ENCODE peak calls at places on chromosome 3, in eight cellular contexts. One of them, this sample, is unnamed.

GRCh38 chr3:155007729-155008128 is 72.4 kb upstream of the MME start:
- DNase-seq in esophagus squamous epithelium: no peak
- DNase-seq in tibial nerve: no peak
- DNase-seq in H54: no peak
- DNase-seq in A549: no peak
- DNase-seq in breast epithelium: no peak
- DNase-seq in IMR-90: no peak
- DNase-seq in lower leg skin: no peak
- DNase-seq in this sample: no peak

GRCh38 chr3:72275296-72275820 is 490.4 kb upstream of the PROK2 start:
- DNase-seq in tibial nerve: no peak
- DNase-seq in A549: no peak
- DNase-seq in esophagus squamous epithelium: no peak
- DNase-seq in lower leg skin: no peak
- DNase-seq in IMR-90: no peak
- DNase-seq in breast epithelium: no peak
- DNase-seq in H54: no peak
- DNase-seq in this sample: no peak

GRCh38 chr3:30864836-30865235 is 29.6 kb downstream of the GADL1 start:
- DNase-seq in breast epithelium: no peak
- DNase-seq in H54: no peak
- DNase-seq in A549: no peak
- DNase-seq in IMR-90: no peak
- DNase-seq in esophagus squamous epithelium: no peak
- DNase-seq in tibial nerve: no peak
- DNase-seq in lower leg skin: no peak
- DNase-seq in this sample: no peak

GRCh38 chr3:181757694-181758306 is 46.1 kb downstream of the SOX2 start:
- DNase-seq in lower leg skin: no peak
- DNase-seq in H54: no peak
- DNase-seq in A549: no peak
- DNase-seq in breast epithelium: no peak
- DNase-seq in esophagus squamous epithelium: no peak
- DNase-seq in IMR-90: no peak
- DNase-seq in tibial nerve: no peak
- DNase-seq in this sample: no peak

GRCh38 chr3:196127308-196128040 is 45.6 kb upstream of the TFRC start:
- DNase-seq in A549: no peak
- DNase-seq in lower leg skin: no peak
- DNase-seq in IMR-90: no peak
- DNase-seq in esophagus squamous epithelium: no peak
- DNase-seq in breast epithelium: no peak
- DNase-seq in H54: no peak
- DNase-seq in tibial nerve: no peak
- DNase-seq in this sample: no peak

GRCh38 chr3:119624002-119624401 is 26.3 kb downstream of the PLA1A start:
- DNase-seq in breast epithelium: no peak
- DNase-seq in tibial nerve: no peak
- DNase-seq in A549: no peak
- DNase-seq in lower leg skin: no peak
- DNase-seq in H54: no peak
- DNase-seq in IMR-90: no peak
- DNase-seq in esophagus squamous epithelium: no peak
- DNase-seq in this sample: no peak

GRCh38 chr3:117958027-117958426 is 1076.6 kb downstream of the IGSF11 start:
- DNase-seq in lower leg skin: no peak
- DNase-seq in A549: no peak
- DNase-seq in tibial nerve: no peak
- DNase-seq in breast epithelium: no peak
- DNase-seq in esophagus squamous epithelium: no peak
- DNase-seq in IMR-90: no peak
- DNase-seq in H54: no peak
- DNase-seq in this sample: no peak

GRCh38 chr3:105844713-105845112 is 24.1 kb downstream of the CBLB start:
- DNase-seq in IMR-90: no peak
- DNase-seq in lower leg skin: no peak
- DNase-seq in A549: no peak
- DNase-seq in H54: no peak
- DNase-seq in breast epithelium: no peak
- DNase-seq in tibial nerve: no peak
- DNase-seq in esophagus squamous epithelium: no peak
- DNase-seq in this sample: no peak

GRCh38 chr3:141370065-141370533 is 1.8 kb downstream of the ZBTB38 start:
- DNase-seq in A549: peak; percentile 69
- DNase-seq in tibial nerve: no peak
- DNase-seq in esophagus squamous epithelium: peak; percentile 9
- DNase-seq in H54: no peak
- DNase-seq in lower leg skin: peak; percentile 56
- DNase-seq in breast epithelium: no peak
- DNase-seq in IMR-90: peak; percentile 90
- DNase-seq in this sample: peak; percentile 42

GRCh38 chr3:134067311-134068161 is 37.8 kb upstream of the SLCO2A1 start:
- DNase-seq in A549: no peak
- DNase-seq in H54: no peak
- DNase-seq in breast epithelium: no peak
- DNase-seq in esophagus squamous epithelium: no peak
- DNase-seq in tibial nerve: no peak
- DNase-seq in lower leg skin: no peak
- DNase-seq in IMR-90: no peak
- DNase-seq in this sample: no peak

GRCh38 chr3:145951431-145951830 is 209.6 kb downstream of the PLOD2 start:
- DNase-seq in esophagus squamous epithelium: no peak
- DNase-seq in breast epithelium: no peak
- DNase-seq in A549: no peak
- DNase-seq in tibial nerve: no peak
- DNase-seq in H54: no peak
- DNase-seq in lower leg skin: no peak
- DNase-seq in IMR-90: no peak
- DNase-seq in this sample: no peak

GRCh38 chr3:127206611-127207516 is 13.9 kb downstream of the PRR23E start:
- DNase-seq in esophagus squamous epithelium: no peak
- DNase-seq in IMR-90: no peak
- DNase-seq in breast epithelium: no peak
- DNase-seq in lower leg skin: no peak
- DNase-seq in H54: no peak
- DNase-seq in tibial nerve: no peak
- DNase-seq in A549: no peak
- DNase-seq in this sample: no peak

GRCh38 chr3:111884411-111885018 is 25.4 kb downstream of the PHLDB2 start:
- DNase-seq in IMR-90: no peak
- DNase-seq in esophagus squamous epithelium: no peak
- DNase-seq in H54: no peak
- DNase-seq in breast epithelium: no peak
- DNase-seq in tibial nerve: no peak
- DNase-seq in A549: no peak
- DNase-seq in lower leg skin: no peak
- DNase-seq in this sample: no peak

GRCh38 chr3:195030791-195031321 is 240.1 kb downstream of the XXYLT1 start:
- DNase-seq in A549: peak; percentile 14
- DNase-seq in IMR-90: peak; percentile 28
- DNase-seq in breast epithelium: no peak
- DNase-seq in H54: peak; percentile 97
- DNase-seq in lower leg skin: no peak
- DNase-seq in esophagus squamous epithelium: no peak
- DNase-seq in tibial nerve: no peak
- DNase-seq in this sample: no peak

GRCh38 chr3:23663661-23664186 is 142.0 kb upstream of the UBE2E1 start:
- DNase-seq in breast epithelium: no peak
- DNase-seq in IMR-90: no peak
- DNase-seq in tibial nerve: no peak
- DNase-seq in H54: no peak
- DNase-seq in lower leg skin: no peak
- DNase-seq in esophagus squamous epithelium: no peak
- DNase-seq in A549: no peak
- DNase-seq in this sample: no peak

DNA sequence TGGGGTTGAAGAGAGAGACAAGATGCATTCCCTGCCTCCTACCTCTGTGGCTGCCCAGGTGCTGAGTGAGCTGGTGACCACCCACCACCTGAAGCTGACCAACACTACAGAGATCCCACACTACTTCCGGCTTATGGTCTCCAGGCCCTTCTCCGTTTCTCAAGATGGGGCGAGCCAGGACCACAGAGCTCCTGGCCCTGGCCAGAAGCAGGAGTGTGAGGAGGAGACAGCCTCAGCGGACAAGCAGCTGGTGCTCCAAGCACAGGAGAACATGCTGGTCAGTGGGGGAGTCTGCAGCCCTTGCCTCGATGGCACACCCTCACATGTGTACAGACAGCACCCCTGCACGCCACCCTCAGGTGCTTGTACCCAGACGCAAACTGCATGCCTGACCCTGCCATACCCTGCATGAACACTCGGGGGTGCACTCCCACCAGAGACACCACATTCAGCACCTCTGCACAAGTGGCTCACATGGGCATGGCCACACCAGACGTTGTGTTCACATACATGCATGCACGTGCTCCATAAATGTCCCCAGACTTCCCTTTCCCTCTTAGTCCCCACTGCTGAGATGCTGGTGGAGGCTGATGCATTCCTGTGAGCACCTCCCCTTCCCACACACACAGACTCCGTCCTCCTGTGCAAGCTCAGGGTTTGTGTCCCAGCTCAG is 19.0 kb downstream of the ACAA1 start:
- DNase-seq in tibial nerve: peak; percentile 46
- DNase-seq in lower leg skin: peak; percentile 58
- DNase-seq in breast epithelium: peak; percentile 72
- DNase-seq in esophagus squamous epithelium: peak; percentile 7
- DNase-seq in A549: peak; percentile 59
- DNase-seq in IMR-90: peak; percentile 55
- DNase-seq in H54: peak; percentile 53
- DNase-seq in this sample: peak; percentile 82
- TF ChIP-seq POLR2A in tibial nerve: no peak
- TF ChIP-seq POLR2A in lower leg skin: no peak
- TF ChIP-seq POLR2A in breast epithelium: no peak
- TF ChIP-seq POLR2A in esophagus squamous epithelium: no peak
- TF ChIP-seq POLR2A in A549: no peak
- TF ChIP-seq POLR2A in IMR-90: no peak
- TF ChIP-seq POLR2A in H54: no peak
- TF ChIP-seq POLR2A in this sample: no peak

GRCh38 chr3:66602691-66603090 is 101.9 kb upstream of the LRIG1 start:
- DNase-seq in tibial nerve: no peak
- DNase-seq in esophagus squamous epithelium: no peak
- DNase-seq in H54: no peak
- DNase-seq in lower leg skin: no peak
- DNase-seq in breast epithelium: no peak
- DNase-seq in A549: no peak
- DNase-seq in IMR-90: no peak
- DNase-seq in this sample: no peak
- TF ChIP-seq POLR2A in tibial nerve: no peak
- TF ChIP-seq POLR2A in esophagus squamous epithelium: no peak
- TF ChIP-seq POLR2A in H54: no peak
- TF ChIP-seq POLR2A in lower leg skin: no peak
- TF ChIP-seq POLR2A in breast epithelium: no peak
- TF ChIP-seq POLR2A in A549: no peak
- TF ChIP-seq POLR2A in IMR-90: no peak
- TF ChIP-seq POLR2A in this sample: no peak

DNA sequence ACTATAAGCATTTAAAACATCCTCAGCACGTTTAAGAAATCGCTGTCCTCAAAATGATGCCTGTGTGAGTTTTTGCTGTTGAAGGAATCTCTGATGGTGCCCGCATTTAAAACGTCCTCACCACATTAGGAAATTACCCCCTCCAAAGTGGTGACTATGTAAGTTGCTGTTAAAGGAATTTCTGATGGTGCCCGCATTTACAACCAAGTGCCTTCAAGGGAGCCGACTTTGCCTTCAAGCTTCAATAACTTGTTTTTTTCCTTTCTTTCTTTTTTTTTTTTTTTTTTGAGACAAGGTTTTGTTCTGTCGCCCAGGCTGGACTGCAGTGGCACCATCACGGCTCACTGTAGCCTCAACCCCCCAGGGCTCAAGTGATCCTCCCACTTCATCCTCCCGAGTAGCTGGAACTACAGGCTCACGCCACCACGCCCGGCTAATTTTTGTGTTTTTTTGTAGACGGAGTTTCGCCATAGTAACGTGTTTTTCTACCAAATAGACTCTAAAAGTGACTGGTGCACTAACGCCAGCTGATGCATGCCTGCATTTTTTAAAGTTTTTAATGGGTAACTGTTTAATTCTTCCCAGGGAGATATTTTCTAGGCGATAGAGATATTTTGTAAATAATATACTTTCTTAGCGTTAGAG is 19.0 kb upstream of the TSEN2 start:
- DNase-seq in esophagus squamous epithelium: no peak
- DNase-seq in breast epithelium: no peak
- DNase-seq in IMR-90: no peak
- DNase-seq in A549: no peak
- DNase-seq in tibial nerve: no peak
- DNase-seq in lower leg skin: no peak
- DNase-seq in H54: no peak
- DNase-seq in this sample: no peak
- TF ChIP-seq POLR2A in esophagus squamous epithelium: no peak
- TF ChIP-seq POLR2A in breast epithelium: no peak
- TF ChIP-seq POLR2A in IMR-90: no peak
- TF ChIP-seq POLR2A in A549: no peak
- TF ChIP-seq POLR2A in tibial nerve: no peak
- TF ChIP-seq POLR2A in lower leg skin: no peak
- TF ChIP-seq POLR2A in H54: no peak
- TF ChIP-seq POLR2A in this sample: no peak

GRCh38 chr3:58079773-58080172 is 71.6 kb downstream of the FLNB start:
- DNase-seq in lower leg skin: no peak
- DNase-seq in A549: no peak
- DNase-seq in IMR-90: no peak
- DNase-seq in tibial nerve: no peak
- DNase-seq in esophagus squamous epithelium: no peak
- DNase-seq in H54: no peak
- DNase-seq in breast epithelium: no peak
- DNase-seq in this sample: no peak

GRCh38 chr3:58084788-58085543 is 76.7 kb downstream of the FLNB start:
- DNase-seq in IMR-90: no peak
- DNase-seq in esophagus squamous epithelium: no peak
- DNase-seq in H54: no peak
- DNase-seq in breast epithelium: no peak
- DNase-seq in lower leg skin: no peak
- DNase-seq in A549: no peak
- DNase-seq in tibial nerve: no peak
- DNase-seq in this sample: no peak

GRCh38 chr3:58078610-58079009 is 70.4 kb downstream of the FLNB start:
- DNase-seq in H54: no peak
- DNase-seq in A549: no peak
- DNase-seq in lower leg skin: no peak
- DNase-seq in esophagus squamous epithelium: no peak
- DNase-seq in IMR-90: no peak
- DNase-seq in breast epithelium: no peak
- DNase-seq in tibial nerve: no peak
- DNase-seq in this sample: no peak

GRCh38 chr3:58084166-58084565 is 75.9 kb downstream of the FLNB start:
- DNase-seq in A549: no peak
- DNase-seq in breast epithelium: no peak
- DNase-seq in IMR-90: peak; percentile 31
- DNase-seq in tibial nerve: no peak
- DNase-seq in H54: no peak
- DNase-seq in esophagus squamous epithelium: no peak
- DNase-seq in lower leg skin: no peak
- DNase-seq in this sample: no peak

DNA sequence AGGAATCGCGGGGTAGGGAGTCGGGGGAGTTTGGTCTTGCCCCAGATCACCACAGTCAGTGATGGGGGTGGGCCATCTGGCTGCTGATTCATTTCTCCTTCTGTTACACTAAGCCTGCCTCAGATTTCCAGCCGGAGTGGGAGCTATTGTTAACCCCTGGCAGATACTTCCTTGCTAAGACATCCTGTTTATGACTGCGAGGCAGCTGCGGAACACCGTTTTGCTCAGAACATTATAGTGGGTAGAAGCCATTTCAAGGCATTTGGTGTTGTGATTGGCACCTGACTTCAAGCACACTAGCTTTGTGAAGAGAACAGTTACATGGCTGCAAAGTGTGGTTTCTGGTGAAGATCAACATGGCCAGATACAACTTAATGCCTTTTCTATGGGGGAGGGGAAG is 73.8 kb downstream of the FLNB start:
- DNase-seq in esophagus squamous epithelium: no peak
- DNase-seq in IMR-90: peak; percentile 91
- DNase-seq in lower leg skin: no peak
- DNase-seq in A549: no peak
- DNase-seq in H54: no peak
- DNase-seq in breast epithelium: no peak
- DNase-seq in tibial nerve: no peak
- DNase-seq in this sample: no peak
- TF ChIP-seq POLR2A in esophagus squamous epithelium: no peak
- TF ChIP-seq POLR2A in IMR-90: no peak
- TF ChIP-seq POLR2A in lower leg skin: no peak
- TF ChIP-seq POLR2A in A549: no peak
- TF ChIP-seq POLR2A in H54: no peak
- TF ChIP-seq POLR2A in breast epithelium: no peak
- TF ChIP-seq POLR2A in tibial nerve: no peak
- TF ChIP-seq POLR2A in this sample: no peak